ENCODE peak calls at places on chromosomes 1 and 21, in four cellular contexts. B, L, J and F are unnamed samples.

GRCh38 chr1:182699673-182700350 is 15.4 kb upstream of the RGS8 start:
- DNase-seq in B (no peak), J (no peak), L (no peak), F (peak; percentile 88)

GRCh38 chr1:205301220-205301821 is 20.2 kb downstream of the NUAK2 start:
- DNase-seq in L (peak; percentile 94), J (peak; percentile 96), B (no peak), F (peak; percentile 98)

GRCh38 chr1:201259476-201260235 is 23.6 kb upstream of the PKP1 start:
- DNase-seq in B (no peak), L (no peak), J (no peak), F (peak; percentile 72)

GRCh38 chr1:98398649-98399048 is 262.9 kb upstream of the SNX7 start:
- DNase-seq in B (no peak), J (no peak), L (no peak), F (no peak)

GRCh38 chr1:95072117-95072516 is 634 bp downstream of the ALG14 start:
- DNase-seq in L (no peak), J (no peak), B (no peak), F (no peak)

GRCh38 chr21:37974081-37974480 is 57.8 kb upstream of the KCNJ6 start:
- DNase-seq in L (no peak), J (peak; percentile 41), B (no peak), F (no peak)

GRCh38 chr21:21612446-21612845 is 614.2 kb downstream of the NCAM2 start:
- DNase-seq in L (no peak), B (no peak), J (no peak), F (no peak)

GRCh38 chr1:34199927-34200326 is 23.2 kb downstream of the C1orf94 start:
- DNase-seq in B (no peak), J (peak; percentile 11), L (peak; percentile 2), F (no peak)

GRCh38 chr1:109595540-109595939 is 23.9 kb downstream of the GNAT2 start:
- DNase-seq in B (no peak), L (no peak), J (no peak), F (no peak)

GRCh38 chr1:57474097-57474750 is 50.4 kb upstream of the DAB1 start:
- DNase-seq in B (no peak), J (no peak), L (no peak), F (no peak)

GRCh38 chr1:41870076-41870562 is 48.6 kb downstream of the HIVEP3 start:
- DNase-seq in B (peak; percentile 28), J (no peak), L (no peak), F (no peak)

GRCh38 chr1:54398963-54399528 is 7.1 kb downstream of the SSBP3 start:
- DNase-seq in B (no peak), J (no peak), L (no peak), F (no peak)

GRCh38 chr1:96979287-96979686 is 257.7 kb downstream of the PTBP2 start:
- DNase-seq in L (no peak), B (no peak), J (no peak), F (no peak)

GRCh38 chr1:42943728-42944127 is 14.9 kb downstream of the SLC2A1 start:
- DNase-seq in L (no peak), B (no peak), J (no peak), F (no peak)

GRCh38 chr21:31566611-31567010 is 92.9 kb upstream of the SOD1 start:
- DNase-seq in B (no peak), J (no peak), L (no peak), F (no peak)

GRCh38 chr1:39960461-39960958 is 5.6 kb downstream of the MFSD2A start:
- DNase-seq in J (no peak), B (no peak), L (no peak), F (no peak)

GRCh38 chr1:228341450-228341813 is 65.2 kb downstream of the TRIM11 start:
- DNase-seq in J (no peak), B (no peak), L (no peak), F (no peak)

GRCh38 chr1:39952359-39953110 is 2.4 kb upstream of the MFSD2A start:
- DNase-seq in J (no peak), B (no peak), L (peak; percentile 66), F (no peak)

GRCh38 chr1:235407419-235407818 is 40.2 kb downstream of the TBCE start:
- DNase-seq in L (no peak), B (no peak), J (no peak), F (no peak)

GRCh38 chr1:211511947-211512346 is 20.0 kb upstream of the RD3 start:
- DNase-seq in B (no peak), L (no peak), J (no peak), F (no peak)

GRCh38 chr1:185966487-185966886 is 232.3 kb downstream of the HMCN1 start:
- DNase-seq in L (no peak), J (no peak), B (no peak), F (no peak)

GRCh38 chr1:201539561-201540404 is 856 bp downstream of the NAV1 start:
- DNase-seq in J (no peak), B (peak; percentile 44), L (no peak), F (peak; percentile 58)

GRCh38 chr1:99457381-99458165 is 188.3 kb upstream of the PALMD start:
- DNase-seq in B (no peak), L (no peak), J (peak; percentile 31), F (no peak)

GRCh38 chr1:197671920-197672319 is 103.4 kb downstream of the DENND1B start:
- DNase-seq in B (no peak), L (no peak), J (no peak), F (no peak)

GRCh38 chr1:223556414-223557124 is 108.9 kb downstream of the CAPN8 start:
- DNase-seq in B (peak; percentile 78), J (peak; percentile 61), L (peak; percentile 25), F (peak; percentile 86)

GRCh38 chr1:202106340-202107284 is 16.1 kb upstream of the GPR37L1 start:
- DNase-seq in J (peak; percentile 78), L (no peak), B (peak; percentile 88), F (no peak)

GRCh38 chr1:248881261-248881660 is 22.4 kb upstream of the ZNF692 start:
- DNase-seq in L (no peak), B (no peak), J (no peak), F (no peak)

GRCh38 chr1:55127827-55128343 is 87.3 kb downstream of the USP24 start:
- DNase-seq in B (no peak), J (peak; percentile 29), L (no peak), F (no peak)

DNA sequence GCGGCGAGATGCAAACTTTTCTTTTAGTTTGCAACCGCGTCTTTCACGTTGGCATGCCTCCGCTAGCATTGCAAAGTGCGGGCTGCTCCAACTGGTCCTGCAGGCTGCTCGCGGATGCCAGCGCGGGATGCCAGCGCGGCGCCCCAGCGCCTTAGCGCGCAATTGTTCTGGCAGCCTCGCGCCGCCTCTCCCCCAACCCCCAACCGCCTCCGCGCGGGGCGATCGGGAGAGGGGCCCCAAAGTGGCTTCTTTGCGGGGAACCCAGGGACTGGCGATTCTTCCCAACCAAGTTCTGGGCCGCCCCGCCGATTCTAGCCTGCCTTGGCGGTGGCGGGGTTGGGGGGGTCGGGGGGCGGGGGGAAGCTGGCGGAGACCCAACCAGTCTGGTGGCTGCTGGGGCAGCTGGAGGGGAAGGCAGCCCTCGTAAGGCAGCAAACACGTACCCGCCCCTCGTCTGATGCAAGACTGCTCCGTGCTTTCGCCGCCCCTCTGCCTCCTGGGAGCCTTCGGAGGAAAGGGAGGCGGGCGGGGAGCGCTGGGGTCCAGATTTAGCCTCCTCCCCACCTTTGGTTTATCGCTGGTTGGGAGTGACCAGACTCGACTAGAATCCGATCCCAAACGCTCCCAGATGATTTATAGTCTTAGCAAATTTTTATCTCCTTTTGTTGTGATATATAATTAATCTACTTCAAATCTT is 756 bp downstream of the PHGDH start:
- DNase-seq in B (peak; percentile 67), J (peak; percentile 72), L (peak; percentile 77), F (peak; percentile 92)
- TF ChIP-seq HMGXB4 in B (no peak), J (no peak), L (no peak), F (no peak)

DNA sequence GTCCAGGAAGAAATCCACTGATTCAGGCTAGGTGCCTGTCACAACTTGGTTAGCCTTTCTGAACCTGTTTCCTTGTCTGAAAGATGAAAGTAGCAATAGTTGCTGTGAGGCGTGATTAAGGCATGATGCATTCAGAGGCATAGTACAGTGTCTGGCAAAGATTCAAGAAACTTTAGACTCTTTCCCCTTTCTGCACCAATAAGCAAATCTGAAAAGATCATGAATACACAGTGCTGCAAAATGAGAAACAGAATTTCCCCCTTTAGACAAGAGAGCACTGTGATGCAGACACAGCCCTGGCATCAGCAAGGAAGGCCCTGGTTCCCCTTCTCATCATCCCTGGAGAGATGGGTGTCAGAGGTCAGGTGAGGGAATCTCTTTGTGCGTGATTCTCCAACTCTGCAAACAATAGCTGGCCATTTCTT is 41.9 kb downstream of the ITPKB start:
- DNase-seq in L (no peak), B (no peak), J (no peak), F (no peak)
- TF ChIP-seq USF2 in L (no peak), B (no peak), J (no peak), F (no peak)

DNA sequence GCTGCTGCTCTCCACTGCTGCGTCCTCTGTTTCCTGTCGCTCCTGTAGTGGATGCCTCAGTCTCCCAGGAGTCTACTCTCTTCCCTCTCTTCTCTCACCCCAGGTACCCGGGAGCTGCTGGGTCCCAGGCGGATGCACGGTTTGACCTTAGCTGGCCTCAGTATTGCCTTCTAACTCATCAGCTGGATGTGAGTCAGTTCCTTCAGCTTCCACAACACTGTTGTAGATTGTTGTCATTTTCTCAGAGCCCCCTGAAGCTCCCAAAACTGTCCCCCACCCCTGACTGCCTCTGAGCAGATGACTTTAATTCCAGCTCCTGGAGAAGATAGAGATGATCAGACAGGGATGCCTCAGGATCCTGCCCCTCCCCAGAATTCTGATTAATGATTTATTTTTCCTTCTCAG is 7.2 kb downstream of the CNIH3 start:
- DNase-seq in B (no peak), J (no peak), L (no peak), F (no peak)
- TF ChIP-seq HMGXB4 in B (no peak), J (no peak), L (no peak), F (no peak)

DNA sequence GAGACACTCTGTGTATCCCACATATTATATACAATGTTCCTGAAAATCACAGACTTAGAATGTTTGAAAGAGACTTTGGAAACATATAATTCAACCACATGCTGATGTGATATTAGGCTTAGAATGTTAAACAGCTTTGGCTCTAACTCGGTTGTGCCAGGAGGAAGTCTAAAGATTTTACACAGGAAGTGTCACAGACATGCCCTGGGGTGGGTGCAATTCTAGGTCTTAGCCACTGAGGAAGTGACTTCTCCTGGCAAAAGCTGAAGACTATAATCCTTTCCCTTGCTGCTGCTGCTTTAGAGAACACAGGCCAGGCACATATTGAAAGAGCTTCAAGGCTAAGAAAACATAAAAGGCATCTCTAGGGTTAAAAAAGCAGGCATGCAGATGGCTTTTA is 51.0 kb downstream of the RPL5 start:
- DNase-seq in B (no peak), L (no peak), J (no peak), F (no peak)
- TF ChIP-seq USF2 in B (no peak), L (no peak), J (no peak), F (no peak)

DNA sequence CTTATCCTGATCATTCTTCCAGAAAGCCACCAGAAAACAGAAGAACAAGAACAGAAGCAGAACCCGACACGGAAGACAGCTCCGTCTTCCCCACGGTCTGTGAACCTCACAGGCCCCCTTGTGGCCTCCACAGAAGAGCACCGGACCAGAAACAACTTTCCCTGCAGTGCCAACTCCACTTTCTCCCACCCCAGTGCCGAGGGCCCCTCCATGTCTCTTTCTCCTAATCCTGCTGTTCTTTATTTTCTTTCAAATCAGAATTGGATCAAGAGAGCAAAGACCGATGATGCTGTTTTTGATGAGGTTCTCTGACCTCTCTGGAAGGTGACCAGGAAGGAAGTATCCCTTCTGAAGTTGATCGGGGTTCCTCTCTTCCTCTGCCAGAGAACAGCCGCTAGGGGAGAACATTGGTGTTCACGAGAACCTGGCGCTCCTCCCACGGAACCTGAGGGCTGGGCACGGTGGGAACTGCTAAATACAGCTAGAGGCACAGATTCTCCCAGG is 58.9 kb upstream of the CTTNBP2NL start:
- DNase-seq in L (peak; percentile 13), J (peak; percentile 45), B (peak; percentile 67), F (peak; percentile 44)
- TF ChIP-seq HMGXB4 in L (no peak), J (no peak), B (no peak), F (no peak)